ENCODE peak calls at places on chromosome 14, in four cellular contexts. B is K562, A is HepG2, C is GM12878. R is an unnamed sample.

GRCh38 chr14:34628681-34629135 is 1.2 kb downstream of the SNX6 start:
- DNase-seq in B (peak), C (no peak), A (peak), R (no peak)

GRCh38 chr14:26887842-26888241 is 290.0 kb upstream of the NOVA1 start:
- DNase-seq in B (no peak), A (no peak), C (no peak), R (no peak)

GRCh38 chr14:60164404-60164716 is 838 bp downstream of the DHRS7 start:
- DNase-seq in B (no peak), A (peak), C (peak), R (no peak)

GRCh38 chr14:34873591-34874385 is 1.4 kb downstream of the BAZ1A start:
- DNase-seq in C (peak), B (peak), A (no peak), R (peak)

GRCh38 chr14:21055473-21056117 is 2.0 kb upstream of the RNASE8 start:
- DNase-seq in B (no peak), C (no peak), A (peak), R (no peak)

GRCh38 chr14:95482967-95483842 is 33.2 kb downstream of the SYNE3 start:
- DNase-seq in A (peak), B (peak), C (no peak), R (no peak)

GRCh38 chr14:91417983-91418386 is 365 bp upstream of the CCDC88C start:
- DNase-seq in C (no peak), A (peak), B (peak), R (peak)

GRCh38 chr14:57261604-57262003 is 7.1 kb downstream of the EXOC5 start:
- DNase-seq in C (no peak), A (no peak), B (no peak), R (no peak)

GRCh38 chr14:58815046-58815701 is 177.4 kb downstream of the DACT1 start:
- DNase-seq in B (no peak), A (no peak), C (no peak), R (no peak)

GRCh38 chr14:91929700-91930099 is 17.8 kb downstream of the FBLN5 start:
- DNase-seq in B (no peak), C (no peak), A (no peak), R (no peak)

GRCh38 chr14:35533357-35534129 is 421 bp upstream of the INSM2 start:
- DNase-seq in B (peak), C (no peak), A (peak), R (peak)

GRCh38 chr14:92898732-92899131 is 24.2 kb upstream of the CHGA start:
- DNase-seq in B (no peak), A (no peak), C (no peak), R (no peak)

GRCh38 chr14:106308839-106309389 is 782.5 kb downstream of the TMEM121 start:
- DNase-seq in B (peak), C (peak), A (peak), R (peak)

GRCh38 chr14:84234281-84234680 is 1295.7 kb upstream of the FLRT2 start:
- DNase-seq in C (no peak), A (no peak), B (no peak), R (no peak)

GRCh38 chr14:23366163-23366921 is 1.4 kb upstream of the EFS start:
- DNase-seq in B (peak), C (no peak), A (no peak), R (peak)

GRCh38 chr14:38143170-38143569 is 64.5 kb upstream of the SSTR1 start:
- DNase-seq in C (no peak), B (no peak), A (no peak), R (no peak)

GRCh38 chr14:58535084-58535483 is 102.7 kb upstream of the DACT1 start:
- DNase-seq in C (no peak), B (no peak), A (no peak), R (no peak)

GRCh38 chr14:101379842-101380241 is 181.5 kb upstream of the DIO3 start:
- DNase-seq in C (no peak), B (no peak), A (no peak), R (no peak)

GRCh38 chr14:104293851-104294627 is 155.7 kb downstream of the KIF26A start:
- DNase-seq in C (no peak), B (no peak), A (no peak), R (peak)

GRCh38 chr14:64544607-64545312 is 4.2 kb downstream of the HSPA2 start:
- DNase-seq in B (no peak), A (no peak), C (no peak), R (no peak)

GRCh38 chr14:28151931-28152330 is 614.7 kb upstream of the FOXG1 start:
- DNase-seq in C (no peak), B (no peak), A (no peak), R (no peak)

GRCh38 chr14:104583424-104584114 is 4.0 kb downstream of the C14orf180 start:
- DNase-seq in A (no peak), C (no peak), B (no peak), R (no peak)

GRCh38 chr14:93974833-93975232 is 1.5 kb downstream of the ASB2 start:
- DNase-seq in A (no peak), B (no peak), C (no peak), R (no peak)

GRCh38 chr14:26319139-26319864 is 278.5 kb downstream of the NOVA1 start:
- DNase-seq in C (no peak), A (no peak), B (no peak), R (no peak)

GRCh38 chr14:105861985-105862465 is 335.6 kb downstream of the TMEM121 start:
- DNase-seq in A (no peak), C (peak), B (no peak), R (peak)

GRCh38 chr14:37202265-37202664 is 4.5 kb downstream of the MIPOL1 start:
- DNase-seq in C (no peak), B (no peak), A (no peak), R (no peak)

GRCh38 chr14:95462491-95462890 is 54.0 kb downstream of the SYNE3 start:
- DNase-seq in A (no peak), C (no peak), B (no peak), R (no peak)

GRCh38 chr14:105193916-105194782 is 13.0 kb upstream of the NUDT14 start:
- DNase-seq in A (no peak), B (no peak), C (no peak), R (no peak)

GRCh38 chr14:34081126-34081575 is 130.3 kb upstream of the EGLN3 start:
- DNase-seq in A (no peak), B (no peak), C (no peak), R (no peak)

GRCh38 chr14:65312859-65313258 is 99.7 kb upstream of the FUT8 start:
- DNase-seq in C (no peak), A (no peak), B (no peak), R (peak)

GRCh38 chr14:67269338-67270060 is 28.3 kb downstream of the PALS1 start:
- DNase-seq in A (no peak), C (no peak), B (no peak), R (no peak)

GRCh38 chr14:79597561-79597960 is 613.7 kb downstream of the DIO2 start:
- DNase-seq in B (no peak), A (no peak), C (no peak), R (no peak)

DNA sequence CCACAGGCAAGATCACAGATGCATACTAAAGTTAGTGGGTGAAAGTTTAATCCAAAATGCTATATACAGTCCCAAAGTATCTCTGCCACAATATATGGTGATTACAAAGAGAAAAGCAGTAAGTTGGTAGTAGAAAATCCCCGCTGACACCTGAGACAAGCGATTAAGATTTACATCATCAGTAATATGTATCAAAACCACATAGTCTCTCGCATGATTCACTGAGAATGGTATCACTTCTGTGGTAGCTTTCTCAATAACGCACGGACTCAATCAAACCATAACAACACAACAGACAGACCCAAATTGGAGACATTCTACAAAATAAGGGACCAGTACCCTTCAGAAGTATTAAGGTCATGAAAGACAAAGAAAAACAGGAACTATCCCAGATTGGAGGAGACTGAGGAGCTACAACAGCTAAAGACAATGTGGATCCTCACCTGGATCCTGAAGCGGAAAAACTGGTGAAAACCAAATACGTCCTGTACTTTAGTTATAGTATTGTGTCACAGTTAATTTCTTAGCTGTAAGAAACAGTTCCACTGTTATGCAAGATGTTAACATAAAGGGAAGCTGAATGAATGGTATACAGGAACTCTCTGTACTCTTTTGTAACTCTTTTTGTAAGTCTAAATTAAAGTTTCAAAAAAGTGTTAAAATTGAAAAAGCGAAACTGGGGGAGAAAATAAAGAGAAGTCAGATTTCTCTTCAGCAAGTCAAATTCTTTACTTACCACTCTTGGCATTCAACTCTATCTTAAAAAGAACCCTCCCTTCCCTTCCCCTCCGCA is 51.0 kb downstream of the SPTLC2 start:
- DNase-seq in C (no peak), A (no peak), B (no peak), R (no peak)
- TF ChIP-seq ATF2 in C (no peak), A (no peak), B (no peak), R (no peak)

GRCh38 chr14:89792489-89793366 is 161.8 kb downstream of the EFCAB11 start:
- DNase-seq in C (no peak), B (no peak), A (no peak), R (no peak)

GRCh38 chr14:89793367-89793716 is 161.2 kb downstream of the EFCAB11 start:
- DNase-seq in C (no peak), A (no peak), B (no peak), R (no peak)

GRCh38 chr14:89787525-89787924 is 167.0 kb downstream of the EFCAB11 start:
- DNase-seq in B (no peak), A (no peak), C (no peak), R (no peak)
- TF ChIP-seq TCF7 in B (no peak), A (no peak), C (no peak), R (no peak)

GRCh38 chr14:75147423-75148071 is 20.7 kb upstream of the NEK9 start:
- DNase-seq in C (no peak), B (no peak), A (peak), R (peak)
- TF ChIP-seq NR2C2 in C (no peak), B (no peak), A (no peak), R (no peak)

GRCh38 chr14:24734917-24735500 is 101.0 kb upstream of the GZMB start:
- DNase-seq in B (peak), C (no peak), A (peak), R (peak)
- TF ChIP-seq ATF2 in B (no peak), C (no peak), A (no peak), R (no peak)

GRCh38 chr14:51442513-51443175 is 202.6 kb downstream of the TMX1 start:
- DNase-seq in A (no peak), B (no peak), C (no peak), R (no peak)
- TF ChIP-seq TCF7 in A (no peak), B (no peak), C (no peak), R (no peak)

GRCh38 chr14:76872796-76873432 is 46.7 kb downstream of the LRRC74A start:
- DNase-seq in B (peak), C (no peak), A (peak), R (peak)
- TF ChIP-seq NR2C2 in B (no peak), C (no peak), A (no peak), R (no peak)

GRCh38 chr14:53496668-53497067 is 343.5 kb upstream of the DDHD1 start:
- DNase-seq in C (no peak), A (no peak), B (no peak), R (no peak)

GRCh38 chr14:53494587-53494986 is 341.5 kb upstream of the DDHD1 start:
- DNase-seq in B (no peak), A (no peak), C (no peak), R (no peak)

GRCh38 chr14:53495846-53496343 is 342.8 kb upstream of the DDHD1 start:
- DNase-seq in C (no peak), B (no peak), A (no peak), R (no peak)

GRCh38 chr14:53501361-53502320 is 348.5 kb upstream of the DDHD1 start:
- DNase-seq in C (no peak), B (no peak), A (no peak), R (no peak)

GRCh38 chr14:53500191-53500590 is 347.1 kb upstream of the DDHD1 start:
- DNase-seq in B (no peak), C (no peak), A (no peak), R (no peak)
- TF ChIP-seq ATF2 in B (no peak), C (no peak), A (no peak), R (no peak)

GRCh38 chr14:68404652-68405183 is 388.1 kb downstream of the ZFP36L1 start:
- DNase-seq in A (no peak), B (peak), C (no peak), R (no peak)
- TF ChIP-seq TCF7 in A (no peak), B (no peak), C (no peak), R (no peak)

GRCh38 chr14:97975960-97976359 is 1178.8 kb downstream of the VRK1 start:
- DNase-seq in A (no peak), B (no peak), C (no peak), R (no peak)

GRCh38 chr14:97978336-97978735 is 1181.2 kb downstream of the VRK1 start:
- DNase-seq in B (no peak), C (no peak), A (no peak), R (peak)

GRCh38 chr14:97976861-97977260 is 1179.7 kb downstream of the VRK1 start:
- DNase-seq in C (no peak), A (no peak), B (no peak), R (no peak)

GRCh38 chr14:97977711-97978261 is 1180.6 kb downstream of the VRK1 start:
- DNase-seq in A (no peak), C (no peak), B (no peak), R (peak)
- TF ChIP-seq NR2C2 in A (no peak), C (no peak), B (no peak), R (no peak)

R was measured in WTC11.